ENCODE peak calls at places on chromosomes 13 and 19, in five cellular contexts. D, G, F, S and X are unnamed samples.

GRCh38 chr13:21670006-21670882 is 629 bp upstream of the FGF9 start:
- DNase-seq in D (no peak), G (peak), F (no peak), S (peak), X (peak)

GRCh38 chr13:20222553-20222952 is 9.6 kb downstream of the GJB6 start:
- DNase-seq in D (no peak), G (no peak), F (no peak), S (no peak), X (no peak)

GRCh38 chr19:47379398-47379938 is 30.4 kb downstream of the DHX34 start:
- DNase-seq in D (no peak), G (no peak), F (no peak), S (no peak), X (peak)

GRCh38 chr19:2478756-2479555 is 3.0 kb downstream of the GADD45B start:
- DNase-seq in D (no peak), G (peak), F (no peak), S (peak), X (peak)

GRCh38 chr13:25987987-25988386 is 63.8 kb downstream of the SHISA2 start:
- DNase-seq in D (no peak), G (no peak), F (no peak), S (no peak), X (no peak)

GRCh38 chr13:31697290-31697689 is 42.0 kb upstream of the RXFP2 start:
- DNase-seq in D (no peak), G (peak), F (no peak), S (no peak), X (no peak)

GRCh38 chr13:99628442-99628841 is 127.2 kb downstream of the TM9SF2 start:
- DNase-seq in D (no peak), G (no peak), F (no peak), S (no peak), X (no peak)

GRCh38 chr13:113553541-113554332 is 30.8 kb upstream of the TFDP1 start:
- DNase-seq in D (no peak), G (no peak), F (no peak), S (peak), X (peak)

GRCh38 chr13:42215578-42216421 is 56.2 kb upstream of the AKAP11 start:
- DNase-seq in D (no peak), G (peak), F (no peak), S (peak), X (peak)

GRCh38 chr13:75153834-75154233 is 328.1 kb downstream of the TBC1D4 start:
- DNase-seq in D (no peak), G (peak), F (no peak), S (no peak), X (no peak)

GRCh38 chr13:44274838-44275237 is 98.8 kb upstream of the SERP2 start:
- DNase-seq in D (no peak), G (peak), F (no peak), S (no peak), X (no peak)

GRCh38 chr19:43880483-43880882 is 53.4 kb downstream of the ZNF283 start:
- DNase-seq in D (no peak), G (no peak), F (no peak), S (no peak), X (no peak)

GRCh38 chr13:108924154-108924940 is 294.9 kb downstream of the MYO16 start:
- DNase-seq in D (no peak), G (peak), F (peak), S (no peak), X (peak)

GRCh38 chr19:47702671-47703070 is 10.6 kb upstream of the EHD2 start:
- DNase-seq in D (no peak), G (no peak), F (no peak), S (no peak), X (no peak)

GRCh38 chr13:46615888-46616531 is 63.0 kb downstream of the LRCH1 start:
- DNase-seq in D (no peak), G (peak), F (no peak), S (no peak), X (no peak)

GRCh38 chr13:34025746-34026145 is 207.8 kb downstream of the RFC3 start:
- DNase-seq in D (peak), G (peak), F (peak), S (no peak), X (no peak)